ENCODE peak calls at places on chromosomes 6 and 20, in four cellular contexts. Y is PC-9, L is heart right ventricle, G is A673. O is an unnamed sample.

GRCh38 chr6:133083248-133083967 is 157.7 kb upstream of the EYA4 start:
- DNase-seq in G (no peak), Y (peak), L (no peak), O (no peak)

GRCh38 chr6:105363100-105363754 is 39.7 kb downstream of the PREP start:
- DNase-seq in G (peak), Y (no peak), L (no peak), O (peak)

GRCh38 chr6:89067796-89068195 is 12.8 kb upstream of the PNRC1 start:
- DNase-seq in G (no peak), L (no peak), Y (peak), O (peak)

GRCh38 chr20:33811763-33812672 is 870 bp downstream of the CHMP4B start:
- DNase-seq in L (peak), G (peak), Y (peak), O (peak)

GRCh38 chr6:71642120-71642519 is 244.2 kb upstream of the RIMS1 start:
- DNase-seq in Y (no peak), G (no peak), L (no peak), O (no peak)

GRCh38 chr6:73054958-73055357 is 170.3 kb downstream of the KHDC1L start:
- DNase-seq in Y (no peak), G (no peak), L (no peak), O (no peak)

GRCh38 chr20:38926934-38927616 is 858 bp downstream of the FAM83D start:
- DNase-seq in Y (no peak), G (peak), L (no peak), O (peak)

GRCh38 chr6:37640776-37641395 is 56.8 kb downstream of the MDGA1 start:
- DNase-seq in Y (no peak), L (no peak), G (no peak), O (no peak)

GRCh38 chr20:53917145-53918009 is 153.0 kb downstream of the BCAS1 start:
- DNase-seq in G (peak), L (peak), Y (peak), O (no peak)

GRCh38 chr6:78598966-78599365 is 268.4 kb upstream of the IRAK1BP1 start:
- DNase-seq in L (no peak), G (peak), Y (peak), O (peak)

GRCh38 chr20:50915424-50915823 is 15.8 kb downstream of the ADNP start:
- DNase-seq in L (no peak), G (peak), Y (no peak), O (no peak)

GRCh38 chr6:32941412-32941784 is 570 bp upstream of the HLA-DMB start:
- DNase-seq in G (peak), Y (no peak), L (no peak), O (no peak)

GRCh38 chr6:131694832-131695426 is 6.3 kb downstream of the OR2A4 start:
- DNase-seq in L (no peak), G (peak), Y (peak), O (peak)

GRCh38 chr20:34977365-34978091 is 21.9 kb downstream of the MYH7B start:
- DNase-seq in L (peak), Y (no peak), G (no peak), O (no peak)

GRCh38 chr6:33820243-33820642 is 16.4 kb upstream of the MLN start:
- DNase-seq in L (no peak), Y (no peak), G (no peak), O (no peak)

GRCh38 chr20:11581271-11581670 is 336.4 kb upstream of the BTBD3 start:
- DNase-seq in Y (no peak), L (no peak), G (peak), O (no peak)

GRCh38 chr6:84183430-84183829 is 44.0 kb downstream of the CEP162 start:
- DNase-seq in L (no peak), Y (no peak), G (no peak), O (no peak)

GRCh38 chr20:46350986-46351267 is 42.6 kb upstream of the CDH22 start:
- DNase-seq in G (no peak), L (no peak), Y (no peak), O (no peak)

DNA sequence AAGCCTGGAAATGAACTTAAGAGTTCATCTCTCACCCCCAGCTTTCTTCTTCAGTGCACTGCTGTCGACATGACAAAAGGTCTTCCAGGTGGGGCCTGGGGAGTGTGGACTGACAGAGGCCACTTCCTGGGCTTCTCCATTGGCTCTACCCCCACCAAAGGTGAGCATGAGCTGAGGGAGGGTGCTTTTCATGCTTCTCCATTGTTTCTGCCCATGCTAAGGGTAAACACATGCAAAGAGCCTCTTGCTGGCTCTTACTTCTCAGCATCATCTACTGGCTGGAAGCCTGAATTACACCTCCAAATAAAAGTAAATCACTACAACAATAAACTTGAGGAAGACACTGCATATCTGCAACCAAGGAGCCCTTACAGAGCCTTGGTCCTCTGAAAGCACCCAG is 227.2 kb downstream of the EPM2A start:
- DNase-seq in Y (no peak), L (no peak), G (peak), O (peak)
- TF ChIP-seq CTCF in Y (peak), L (no peak), G (peak), O (peak)

GRCh38 chr6:149020319-149020718 is 273.5 kb downstream of the UST start:
- DNase-seq in L (no peak), Y (peak), G (no peak), O (no peak)

GRCh38 chr6:149026530-149026942 is 279.7 kb downstream of the UST start:
- DNase-seq in L (no peak), G (peak), Y (no peak), O (peak)

GRCh38 chr6:149025061-149025460 is 278.2 kb downstream of the UST start:
- DNase-seq in G (no peak), L (no peak), Y (no peak), O (no peak)

GRCh38 chr6:149027484-149027883 is 280.7 kb downstream of the UST start:
- DNase-seq in G (no peak), Y (no peak), L (no peak), O (no peak)

GRCh38 chr6:149024361-149024760 is 277.5 kb downstream of the UST start:
- DNase-seq in G (no peak), L (no peak), Y (no peak), O (no peak)
- TF ChIP-seq CTCF in G (no peak), L (no peak), Y (no peak), O (no peak)

DNA sequence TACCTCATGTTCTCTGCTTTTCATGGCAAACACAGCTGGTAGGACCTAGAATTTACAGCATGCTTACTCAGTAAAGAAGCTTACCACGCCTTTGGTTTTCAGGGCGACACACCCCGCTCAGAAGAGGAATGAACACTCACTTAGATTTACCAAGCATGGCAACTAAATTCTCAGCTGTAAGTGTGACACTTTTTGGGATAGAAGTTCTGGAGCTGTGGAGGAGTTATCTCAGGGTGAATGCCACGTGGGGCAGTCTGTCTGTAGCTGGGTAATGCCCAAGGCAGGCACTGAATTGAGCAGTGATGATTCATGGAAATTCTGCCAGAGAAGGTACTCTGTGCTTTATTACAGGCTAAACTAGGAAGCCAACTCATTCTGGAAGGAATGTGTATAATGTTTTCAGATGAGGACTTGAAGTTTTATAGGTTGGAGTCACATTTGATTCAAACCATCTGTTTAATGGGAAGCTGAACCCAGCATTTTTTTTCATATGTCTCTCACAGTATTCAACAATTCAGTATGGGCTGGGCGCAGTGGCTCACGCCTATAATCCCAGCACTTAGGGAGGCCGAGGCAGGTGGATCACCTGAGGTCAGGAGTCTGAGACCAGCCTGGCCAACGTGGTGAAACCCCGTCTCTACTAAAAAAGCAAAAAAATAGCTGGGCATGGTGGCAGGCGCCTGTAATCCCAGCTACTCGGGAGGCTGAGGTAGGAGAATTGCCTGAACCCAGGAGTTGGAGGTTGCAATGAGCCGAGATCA is 3.5 kb upstream of the PRIM2 start:
- DNase-seq in Y (peak), L (no peak), G (peak), O (peak)
- TF ChIP-seq CTCF in Y (no peak), L (no peak), G (no peak), O (no peak)

DNA sequence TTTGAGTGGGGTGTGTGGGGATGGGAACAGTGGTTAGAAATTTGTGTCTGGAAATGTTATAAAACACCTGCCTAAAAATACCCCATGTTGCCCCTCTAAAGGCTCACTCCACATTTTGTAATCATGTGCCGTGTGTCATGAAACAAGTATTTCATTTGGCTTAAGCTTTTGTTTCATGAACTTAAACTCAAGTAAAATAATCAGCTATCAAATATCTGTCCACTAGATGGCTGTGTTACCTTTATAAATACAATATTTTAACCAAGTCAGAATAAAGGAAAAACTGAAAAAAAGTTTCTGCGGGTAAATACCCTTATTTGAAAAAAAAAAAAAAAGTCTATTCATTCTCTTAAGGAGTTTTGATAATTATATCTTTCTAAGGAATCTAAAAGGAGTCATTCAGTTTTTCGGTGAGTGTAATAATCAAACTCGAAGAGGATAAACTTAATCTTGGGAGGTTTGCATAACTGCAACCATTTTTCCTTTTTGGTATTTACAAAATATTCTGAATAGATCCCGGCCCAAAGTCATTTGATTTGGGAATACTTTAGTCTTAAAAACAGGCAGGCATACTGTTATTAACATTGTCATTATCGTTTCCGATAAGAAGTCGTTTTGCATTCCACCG is 29.9 kb upstream of the MTRF1L start:
- DNase-seq in L (no peak), Y (peak), G (peak), O (peak)
- TF ChIP-seq CTCF in L (peak), Y (peak), G (peak), O (peak)

DNA sequence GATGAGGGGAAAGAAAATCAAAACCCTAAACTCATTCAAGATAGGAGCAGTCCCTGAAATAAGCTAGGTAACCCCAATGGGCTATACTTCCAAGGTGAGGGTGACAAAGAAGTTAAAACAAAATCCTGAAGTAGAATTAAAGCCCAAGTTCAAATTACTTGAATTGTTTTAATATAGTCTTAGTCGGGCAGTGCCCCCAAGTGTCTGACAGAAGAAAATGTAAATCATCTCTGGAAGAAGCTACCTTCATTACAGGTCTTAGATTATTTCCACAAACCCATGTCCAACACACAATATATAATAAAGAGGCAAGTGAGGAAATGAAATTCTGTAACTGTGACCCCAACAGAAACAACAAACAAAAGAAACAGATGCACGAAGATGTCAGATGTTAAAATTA is 36.8 kb upstream of the L3MBTL3 start:
- DNase-seq in L (no peak), G (peak), Y (no peak), O (peak)
- TF ChIP-seq CTCF in L (no peak), G (peak), Y (peak), O (peak)

GRCh38 chr20:25484911-25485511 is 77.5 kb downstream of the GINS1 start:
- DNase-seq in L (no peak), Y (peak), G (no peak), O (peak)

GRCh38 chr20:25483431-25484132 is 76.1 kb downstream of the GINS1 start:
- DNase-seq in G (no peak), Y (no peak), L (no peak), O (no peak)

GRCh38 chr20:25486377-25486776 is 78.9 kb downstream of the GINS1 start:
- DNase-seq in Y (no peak), L (no peak), G (peak), O (no peak)

GRCh38 chr20:25485872-25486271 is 78.4 kb downstream of the GINS1 start:
- DNase-seq in Y (no peak), L (no peak), G (no peak), O (no peak)

GRCh38 chr20:25484224-25484846 is 76.9 kb downstream of the GINS1 start:
- DNase-seq in Y (no peak), G (no peak), L (no peak), O (peak)
- TF ChIP-seq CTCF in Y (no peak), G (no peak), L (no peak), O (peak)

GRCh38 chr20:37693629-37694626 is at the start of gene CTNNBL1:
- DNase-seq in L (peak), Y (peak), G (peak), O (peak)
- TF ChIP-seq CTCF in L (no peak), Y (no peak), G (no peak), O (no peak)

DNA sequence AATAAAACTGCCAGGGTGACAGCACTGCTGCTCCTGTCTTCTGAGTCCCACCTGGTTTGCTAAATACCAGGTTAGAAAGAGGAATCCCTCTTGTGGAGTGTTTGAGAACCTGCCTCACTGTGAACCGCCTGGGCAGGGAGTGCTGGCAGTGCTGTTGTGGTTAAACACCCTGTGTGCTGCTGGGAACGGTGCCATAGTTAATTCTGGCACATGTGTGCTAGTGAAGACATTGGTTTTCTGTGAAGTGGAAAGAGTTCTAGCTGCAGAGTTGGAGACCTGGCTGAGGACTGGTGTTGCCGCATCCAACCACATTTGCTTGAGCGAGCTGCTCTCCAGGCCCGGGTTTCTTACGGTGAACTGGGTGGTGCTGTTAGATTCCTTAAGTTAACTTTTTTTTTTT is 72.7 kb downstream of the IGF2R start:
- DNase-seq in G (no peak), L (peak), Y (no peak), O (peak)
- TF ChIP-seq CTCF in G (no peak), L (no peak), Y (no peak), O (peak)